ENCODE peak calls at places on chromosomes 6 and 20, in five cellular contexts. Z is A549, G is IMR-90, S is HepG2, K is H1. R is an unnamed sample.

GRCh38 chr20:41145821-41146620 is 8.7 kb downstream of the PLCG1 start:
- DNase-seq in Z (no peak), S (no peak), K (no peak), G (no peak), R (no peak)

GRCh38 chr6:3405679-3406078 is 51.2 kb downstream of the SLC22A23 start:
- DNase-seq in Z (peak), G (peak), S (peak), K (no peak), R (no peak)

GRCh38 chr6:37257634-37258404 is at the start of the genes TBC1D22B and TMEM217:
- DNase-seq in Z (peak), K (peak), G (peak), S (peak), R (peak)

GRCh38 chr20:9397928-9398327 is 116.5 kb upstream of the LAMP5 start:
- DNase-seq in K (no peak), Z (no peak), S (no peak), G (no peak), R (no peak)

GRCh38 chr6:106579281-106579680 is 50.0 kb downstream of the RTN4IP1 start:
- DNase-seq in Z (no peak), G (peak), K (no peak), S (no peak), R (no peak)

GRCh38 chr6:35544748-35545361 is 32.2 kb upstream of the TULP1 start:
- DNase-seq in Z (no peak), G (no peak), S (no peak), K (no peak), R (no peak)

GRCh38 chr6:152329640-152330202 is 307.4 kb downstream of the SYNE1 start:
- DNase-seq in G (no peak), K (no peak), S (no peak), Z (no peak), R (no peak)

GRCh38 chr20:20664795-20665194 is 47.6 kb downstream of the RALGAPA2 start:
- DNase-seq in S (peak), Z (peak), K (no peak), G (no peak), R (no peak)

GRCh38 chr6:158556113-158556512 is 3.8 kb upstream of the TMEM181 start:
- DNase-seq in Z (no peak), K (no peak), S (no peak), G (no peak), R (no peak)

GRCh38 chr6:125904871-125905270 is 51.7 kb upstream of the HINT3 start:
- DNase-seq in Z (no peak), G (peak), K (no peak), S (no peak), R (no peak)

GRCh38 chr20:1391640-1392442 is 1.0 kb downstream of the FKBP1A start:
- DNase-seq in S (no peak), Z (no peak), G (peak), K (no peak), R (peak)

GRCh38 chr20:61925555-61926252 is 140.0 kb downstream of the TAF4 start:
- DNase-seq in S (no peak), G (peak), K (no peak), Z (no peak), R (peak)

GRCh38 chr6:84489598-84489997 is 262.2 kb upstream of the CEP162 start:
- DNase-seq in Z (no peak), K (no peak), G (no peak), S (no peak), R (no peak)

GRCh38 chr6:116682334-116682712 is 1.3 kb downstream of the KPNA5 start:
- DNase-seq in K (no peak), Z (no peak), G (peak), S (no peak), R (peak)

GRCh38 chr6:156697224-156697623 is 80.0 kb upstream of the ARID1B start:
- DNase-seq in G (no peak), K (no peak), S (no peak), Z (no peak), R (no peak)

GRCh38 chr6:44606506-44606905 is 219.0 kb downstream of the CDC5L start:
- DNase-seq in G (no peak), S (no peak), K (no peak), Z (no peak), R (peak)

GRCh38 chr6:5072440-5072839 is 12.7 kb upstream of the PPP1R3G start:
- DNase-seq in G (no peak), S (no peak), Z (no peak), K (no peak), R (no peak)

GRCh38 chr6:31697555-31697954 is 5.6 kb downstream of the ABHD16A start:
- DNase-seq in S (no peak), Z (no peak), G (peak), K (no peak), R (no peak)

GRCh38 chr20:41580384-41580783 is 37.8 kb downstream of the CHD6 start:
- DNase-seq in Z (no peak), G (no peak), K (no peak), S (no peak), R (no peak)

GRCh38 chr20:34680586-34680985 is 3.7 kb upstream of the PIGU start:
- DNase-seq in G (no peak), S (no peak), Z (no peak), K (no peak), R (no peak)

GRCh38 chr6:21873562-21873961 is 280.0 kb downstream of the SOX4 start:
- DNase-seq in K (no peak), S (no peak), Z (no peak), G (peak), R (no peak)

GRCh38 chr20:44586289-44586911 is 4.0 kb downstream of the PKIG start:
- DNase-seq in K (no peak), G (no peak), S (no peak), Z (no peak), R (no peak)

GRCh38 chr6:82419859-82420258 is 56.2 kb downstream of the TPBG start:
- DNase-seq in K (no peak), G (no peak), S (no peak), Z (peak), R (no peak)

GRCh38 chr6:162684961-162685360 is 42.6 kb downstream of the PRKN start:
- DNase-seq in Z (no peak), G (no peak), K (no peak), S (no peak), R (no peak)

GRCh38 chr6:138454976-138455706 is 44.2 kb downstream of the NHSL1 start:
- DNase-seq in S (no peak), K (no peak), Z (peak), G (no peak), R (no peak)

GRCh38 chr6:132209351-132209750 is 191.9 kb downstream of the MOXD1 start:
- DNase-seq in K (no peak), G (no peak), S (no peak), Z (no peak), R (no peak)

GRCh38 chr6:110214338-110214737 is 34.1 kb downstream of the CDC40 start:
- DNase-seq in S (no peak), G (no peak), K (no peak), Z (no peak), R (no peak)

GRCh38 chr20:35503841-35504460 is 25.5 kb downstream of the C20orf173 start:
- DNase-seq in G (no peak), S (no peak), Z (no peak), K (no peak), R (no peak)

GRCh38 chr6:5433324-5433723 is 172.0 kb downstream of the FARS2 start:
- DNase-seq in Z (no peak), K (no peak), S (no peak), G (no peak), R (no peak)

GRCh38 chr20:6566821-6567220 is 200.7 kb upstream of the BMP2 start:
- DNase-seq in S (no peak), K (no peak), Z (no peak), G (peak), R (no peak)

GRCh38 chr6:166201878-166202277 is 34.2 kb upstream of the TBXT start:
- DNase-seq in S (no peak), K (no peak), G (no peak), Z (no peak), R (no peak)

GRCh38 chr6:104704191-104704590 is 155.5 kb downstream of the HACE1 start:
- DNase-seq in K (no peak), G (no peak), S (no peak), Z (no peak), R (no peak)

GRCh38 chr6:104700371-104701185 is 159.1 kb downstream of the HACE1 start:
- DNase-seq in K (peak), G (no peak), Z (no peak), S (no peak), R (no peak)

GRCh38 chr6:104705916-104706442 is 153.7 kb downstream of the HACE1 start:
- DNase-seq in S (no peak), G (no peak), K (no peak), Z (no peak), R (no peak)

GRCh38 chr6:104702126-104702841 is 157.4 kb downstream of the HACE1 start:
- DNase-seq in Z (no peak), K (no peak), G (no peak), S (no peak), R (no peak)

GRCh38 chr6:104705095-104705707 is 154.5 kb downstream of the HACE1 start:
- DNase-seq in S (no peak), K (no peak), Z (no peak), G (peak), R (no peak)
- TF ChIP-seq MAFK in S (no peak), K (no peak), Z (no peak), G (no peak), R (no peak)

GRCh38 chr6:154319231-154319858 is 37.3 kb downstream of the IPCEF1 start:
- DNase-seq in Z (no peak), S (no peak), G (peak), K (no peak), R (no peak)
- TF ChIP-seq MAFK in Z (peak), S (peak), G (peak), K (no peak), R (no peak)

GRCh38 chr20:63032861-63033634 is 26.3 kb upstream of the BHLHE23 start:
- DNase-seq in K (peak), Z (no peak), G (no peak), S (no peak), R (no peak)
- TF ChIP-seq MAFK in K (no peak), Z (no peak), G (no peak), S (no peak), R (no peak)

GRCh38 chr20:23444859-23445258 is 5.4 kb downstream of the CSTL1 start:
- DNase-seq in S (no peak), K (no peak), Z (no peak), G (no peak), R (no peak)

GRCh38 chr20:23445596-23446217 is 6.2 kb downstream of the CSTL1 start:
- DNase-seq in K (no peak), S (peak), Z (peak), G (peak), R (no peak)

GRCh38 chr20:23449400-23449799 is 3.3 kb downstream of the CST11 start:
- DNase-seq in Z (no peak), S (no peak), G (no peak), K (no peak), R (no peak)

GRCh38 chr20:23448167-23448566 is 4.5 kb downstream of the CST11 start:
- DNase-seq in S (no peak), K (no peak), G (no peak), Z (no peak), R (no peak)

DNA sequence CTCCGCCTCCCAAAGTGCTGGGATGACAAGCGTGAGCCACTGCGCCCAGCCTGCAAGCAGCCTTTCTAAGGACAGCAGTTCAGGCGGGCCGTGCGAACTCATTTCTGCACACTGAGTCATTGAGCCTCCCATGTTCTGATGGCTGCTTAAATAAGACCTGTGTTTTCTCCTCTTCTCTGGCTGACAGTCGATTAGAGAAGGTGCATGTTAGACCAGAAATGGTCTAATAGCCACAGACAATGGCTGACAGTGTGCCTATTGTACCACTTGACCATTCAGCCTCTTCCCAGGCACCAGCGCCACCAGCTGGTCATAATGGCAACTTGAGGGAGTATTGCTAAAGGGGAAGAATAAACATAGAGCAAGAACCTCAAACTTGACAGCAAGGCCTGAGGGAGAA is 6.2 kb downstream of the CST11 start:
- DNase-seq in G (peak), K (peak), S (peak), Z (peak), R (peak)
- TF ChIP-seq MAFK in G (no peak), K (no peak), S (no peak), Z (no peak), R (no peak)